ENCODE peak calls at places on chromosomes 5 and 9, in four cellular contexts. C, X, V and B are unnamed samples. For H3K4me1, the result is how much of the 10 kb centered on the place peaks cover.

GRCh38 chr5:91135475-91136248 is 247.5 kb downstream of the ARRDC3 start:
- DNase-seq in C (no peak), X (no peak), V (no peak), B (no peak)

GRCh38 chr5:6760636-6761035 is 47.4 kb downstream of the TENT4A start:
- DNase-seq in C (no peak), X (no peak), V (no peak), B (no peak)

GRCh38 chr9:99197987-99198386 is 23.8 kb downstream of the ALG2 start:
- DNase-seq in C (no peak), X (no peak), V (no peak), B (no peak)

GRCh38 chr9:84330246-84330645 is 10.3 kb downstream of the SLC28A3 start:
- DNase-seq in C (no peak), X (no peak), V (no peak), B (no peak)

GRCh38 chr9:76401580-76402354 is 7.5 kb upstream of the RFK start:
- DNase-seq in C (no peak), X (no peak), V (peak), B (no peak)

GRCh38 chr5:3709058-3709723 is 113.6 kb downstream of the IRX1 start:
- DNase-seq in C (no peak), X (no peak), V (no peak), B (no peak)

GRCh38 chr5:57368010-57368409 is 114.6 kb downstream of the ACTBL2 start:
- DNase-seq in C (no peak), X (no peak), V (peak), B (no peak)

GRCh38 chr5:81971086-81971693 is 633 bp upstream of the ATG10 start:
- DNase-seq in C (no peak), X (no peak), V (peak), B (no peak)

GRCh38 chr9:121837113-121838010 is 185.9 kb downstream of the DAB2IP start:
- DNase-seq in C (no peak), X (no peak), V (peak), B (peak)

GRCh38 chr9:84970432-84970831 is 300.9 kb downstream of the NTRK2 start:
- DNase-seq in C (no peak), X (no peak), V (no peak), B (no peak)

GRCh38 chr9:130443456-130443801 is 1.3 kb upstream of the ASS1 start:
- DNase-seq in C (no peak), X (no peak), V (no peak), B (no peak)

GRCh38 chr5:135211083-135211790 is 177.2 kb upstream of the PITX1 start:
- DNase-seq in C (no peak), X (no peak), V (peak), B (no peak)

GRCh38 chr9:135716045-135716444 is 14.1 kb downstream of the KCNT1 start:
- DNase-seq in C (no peak), X (no peak), V (no peak), B (no peak)

GRCh38 chr5:2439608-2440007 is 311.9 kb downstream of the IRX2 start:
- DNase-seq in C (no peak), X (no peak), V (no peak), B (no peak)

GRCh38 chr5:168991311-168991710 is 309.6 kb downstream of the SLIT3 start:
- DNase-seq in C (no peak), X (no peak), V (no peak), B (no peak)

GRCh38 chr5:168995024-168995423 is 305.9 kb downstream of the SLIT3 start:
- DNase-seq in C (no peak), X (no peak), V (no peak), B (no peak)

GRCh38 chr5:168989731-168990505 is 311.0 kb downstream of the SLIT3 start:
- DNase-seq in C (no peak), X (no peak), V (no peak), B (no peak)

GRCh38 chr5:168991991-168992390 is 308.9 kb downstream of the SLIT3 start:
- DNase-seq in C (no peak), X (no peak), V (no peak), B (no peak)

GRCh38 chr5:168992687-168993086 is 308.3 kb downstream of the SLIT3 start:
- DNase-seq in C (no peak), X (no peak), V (no peak), B (no peak)
- TF ChIP-seq CTCF in C (no peak), X (no peak), V (no peak), B (no peak)

GRCh38 chr5:31671339-31671741 is 32.4 kb downstream of the PDZD2 start:
- DNase-seq in C (no peak), X (no peak), V (no peak), B (peak)

GRCh38 chr5:31674371-31674770 is 35.4 kb downstream of the PDZD2 start:
- DNase-seq in C (no peak), X (no peak), V (no peak), B (no peak)

GRCh38 chr5:31680528-31680927 is 41.6 kb downstream of the PDZD2 start:
- DNase-seq in C (no peak), X (no peak), V (no peak), B (peak)

GRCh38 chr5:31678180-31678579 is 39.2 kb downstream of the PDZD2 start:
- DNase-seq in C (no peak), X (no peak), V (no peak), B (peak)

DNA sequence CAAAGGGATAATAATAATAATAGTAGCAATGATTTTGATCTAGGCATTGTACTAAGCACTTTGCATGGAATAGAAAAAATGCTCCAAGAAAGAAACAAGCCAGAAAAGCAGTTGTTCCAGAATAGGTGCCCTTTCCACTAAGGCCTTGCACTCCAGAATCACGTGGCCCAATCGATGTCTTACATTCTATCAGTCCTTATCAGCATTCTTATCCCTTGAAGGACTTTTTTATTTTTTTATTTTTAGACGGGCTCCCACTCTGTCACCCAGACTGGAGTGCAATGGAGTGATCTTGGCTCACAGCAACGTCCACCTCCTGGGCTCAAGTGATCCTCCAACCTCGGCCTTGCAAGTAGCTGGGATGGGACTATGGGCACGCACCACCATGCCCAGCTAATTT is 36.5 kb downstream of the PDZD2 start:
- DNase-seq in C (no peak), X (no peak), V (no peak), B (no peak)
- H3K4me1 ChIP-seq in C (under half), X (under half), V (under half), B (under half)

GRCh38 chr5:23303433-23303832 is 204.0 kb upstream of the PRDM9 start:
- DNase-seq in C (no peak), X (no peak), V (no peak), B (no peak)
- TF ChIP-seq CTCF in C (no peak), X (no peak), V (no peak), B (no peak)

GRCh38 chr9:118364266-118365075 is 660.3 kb downstream of the TLR4 start:
- DNase-seq in C (no peak), X (no peak), V (no peak), B (no peak)

GRCh38 chr9:118362123-118362522 is 657.9 kb downstream of the TLR4 start:
- DNase-seq in C (no peak), X (no peak), V (no peak), B (no peak)

GRCh38 chr9:118360036-118360435 is 655.8 kb downstream of the TLR4 start:
- DNase-seq in C (no peak), X (no peak), V (no peak), B (no peak)

GRCh38 chr9:118366228-118366627 is 662.0 kb downstream of the TLR4 start:
- DNase-seq in C (no peak), X (no peak), V (no peak), B (no peak)

DNA sequence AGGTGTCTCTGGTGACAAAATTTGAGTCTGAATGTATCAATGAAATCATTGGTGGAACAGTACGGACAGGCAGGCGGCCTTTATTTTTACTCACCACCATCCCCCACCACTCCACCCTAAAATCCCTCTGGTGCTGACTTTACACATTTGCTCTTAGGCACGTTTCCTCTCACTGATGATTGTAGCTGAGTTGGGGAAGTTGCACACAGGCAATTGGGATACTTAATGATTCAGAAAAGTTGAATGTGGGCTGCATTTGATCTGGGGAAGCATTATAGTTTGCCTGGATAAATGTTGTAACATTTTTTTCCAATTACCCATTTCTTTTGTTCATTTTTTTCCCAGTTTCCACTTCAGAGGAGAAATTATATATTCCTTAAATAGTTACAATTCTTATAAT is 658.4 kb downstream of the TLR4 start:
- DNase-seq in C (no peak), X (no peak), V (no peak), B (no peak)
- H3K4me1 ChIP-seq in C (under half), X (under half), V (under half), B (under half)

GRCh38 chr5:68320094-68320986 is 104.8 kb downstream of the PIK3R1 start:
- DNase-seq in C (no peak), X (no peak), V (no peak), B (no peak)

GRCh38 chr5:68316469-68316868 is 100.9 kb downstream of the PIK3R1 start:
- DNase-seq in C (no peak), X (peak), V (no peak), B (no peak)

GRCh38 chr5:68315679-68316271 is 100.2 kb downstream of the PIK3R1 start:
- DNase-seq in C (no peak), X (no peak), V (no peak), B (no peak)

GRCh38 chr5:68317641-68318040 is 102.1 kb downstream of the PIK3R1 start:
- DNase-seq in C (no peak), X (no peak), V (no peak), B (no peak)

GRCh38 chr5:68319316-68320093 is 103.9 kb downstream of the PIK3R1 start:
- DNase-seq in C (no peak), X (no peak), V (peak), B (no peak)
- TF ChIP-seq CTCF in C (no peak), X (no peak), V (no peak), B (no peak)

GRCh38 chr5:36177715-36178556 is 26.0 kb downstream of the SKP2 start:
- DNase-seq in C (no peak), X (no peak), V (peak), B (no peak)
- H3K4me1 ChIP-seq in C (under half), X (under half), V (under half), B (under half)

GRCh38 chr9:79477955-79478751 is 93.6 kb upstream of the TLE4 start:
- DNase-seq in C (no peak), X (no peak), V (peak), B (no peak)
- TF ChIP-seq CTCF in C (no peak), X (no peak), V (peak), B (no peak)